ENCODE peak calls at places on chromosome 1, in four cellular contexts. Z, B, F and C are unnamed samples.

GRCh38 chr1:7380712-7381111 is 390.4 kb upstream of the VAMP3 start:
- DNase-seq in Z (no peak), B (no peak), F (peak; percentile 14), C (no peak)

GRCh38 chr1:208837242-208837641 is 593.1 kb upstream of the PLXNA2 start:
- DNase-seq in Z (peak; percentile 98), B (no peak), F (no peak), C (no peak)

GRCh38 chr1:153677718-153678518 is 570 bp upstream of the NPR1 start:
- DNase-seq in Z (peak; percentile 60), B (peak; percentile 76), F (peak; percentile 77), C (no peak)

GRCh38 chr1:171999756-172000155 is 158.5 kb downstream of the DNM3 start:
- DNase-seq in Z (no peak), B (peak; percentile 52), F (no peak), C (no peak)

GRCh38 chr1:20355101-20355827 is 64.6 kb downstream of the VWA5B1 start:
- DNase-seq in Z (no peak), B (no peak), F (no peak), C (no peak)

GRCh38 chr1:200671235-200671786 is 1.6 kb upstream of the DDX59 start:
- DNase-seq in Z (no peak), B (no peak), F (no peak), C (no peak)

GRCh38 chr1:177984761-177985160 is 14.9 kb upstream of the SEC16B start:
- DNase-seq in Z (no peak), B (no peak), F (no peak), C (no peak)

GRCh38 chr1:89203166-89203565 is 4.4 kb upstream of the GBP4 start:
- DNase-seq in Z (no peak), B (no peak), F (no peak), C (no peak)

GRCh38 chr1:40921981-40922677 is 57.4 kb upstream of the CTPS1 start:
- DNase-seq in Z (no peak), B (no peak), F (no peak), C (no peak)

GRCh38 chr1:41277371-41277994 is 35.4 kb upstream of the SCMH1 start:
- DNase-seq in Z (no peak), B (no peak), F (no peak), C (no peak)

GRCh38 chr1:41455479-41456271 is 28.8 kb downstream of the EDN2 start:
- DNase-seq in Z (no peak), B (peak; percentile 50), F (no peak), C (no peak)

GRCh38 chr1:244450597-244451538 is 841 bp downstream of the ADSS2 start:
- DNase-seq in Z (peak; percentile 67), B (peak; percentile 85), F (peak; percentile 31), C (peak; percentile 50)

GRCh38 chr1:245209658-245210415 is 55.1 kb downstream of the KIF26B start:
- DNase-seq in Z (peak; percentile 90), B (no peak), F (no peak), C (no peak)

GRCh38 chr1:55140137-55140536 is 75.0 kb downstream of the USP24 start:
- DNase-seq in Z (no peak), B (no peak), F (no peak), C (no peak)

GRCh38 chr1:165624441-165624840 is 6.6 kb upstream of the MGST3 start:
- DNase-seq in Z (no peak), B (no peak), F (no peak), C (no peak)

GRCh38 chr1:208357663-208358507 is 113.7 kb upstream of the PLXNA2 start:
- DNase-seq in Z (no peak), B (no peak), F (no peak), C (no peak)